ENCODE peak calls at places on chromosomes 12 and 14, in eight cellular contexts. E, I, S, Q, F, A, Z and J are unnamed samples.

GRCh38 chr14:75301666-75302325 is 23.2 kb downstream of the FOS start:
- DNase-seq in F (no peak), Z (no peak), A (peak), S (peak), Q (no peak), I (no peak), E (no peak), J (no peak)

GRCh38 chr14:91496790-91497189 is 13.3 kb downstream of the PPP4R3A start:
- DNase-seq in S (no peak), E (no peak), A (peak), I (no peak), Z (no peak), F (no peak), Q (no peak), J (no peak)

GRCh38 chr12:13234045-13234641 is 37.6 kb downstream of the EMP1 start:
- DNase-seq in E (peak), F (no peak), S (peak), Z (no peak), Q (peak), A (peak), I (peak), J (peak)

GRCh38 chr12:4380332-4380731 is 820 bp upstream of the FGF23 start:
- DNase-seq in I (no peak), A (no peak), Q (no peak), E (no peak), F (no peak), S (no peak), Z (no peak), J (no peak)

GRCh38 chr12:9253464-9253863 is 45.3 kb upstream of the PZP start:
- DNase-seq in Z (no peak), F (no peak), Q (no peak), E (no peak), S (no peak), A (no peak), I (no peak), J (no peak)

GRCh38 chr14:65065719-65066118 is 36.6 kb downstream of the MAX start:
- DNase-seq in I (no peak), Z (no peak), A (no peak), F (no peak), S (no peak), Q (no peak), E (no peak), J (no peak)

GRCh38 chr14:30077946-30078345 is 150.3 kb upstream of the PRKD1 start:
- DNase-seq in I (peak), Q (no peak), A (no peak), S (no peak), E (no peak), Z (no peak), F (no peak), J (no peak)

GRCh38 chr14:87805315-87805723 is 187.7 kb downstream of the GALC start:
- DNase-seq in F (no peak), Z (peak), Q (peak), I (no peak), E (no peak), S (no peak), A (peak), J (peak)

GRCh38 chr14:73258845-73259611 is 21.7 kb downstream of the PAPLN start:
- DNase-seq in F (no peak), E (no peak), Q (no peak), A (no peak), Z (no peak), I (no peak), S (no peak), J (peak)

GRCh38 chr14:39396448-39396847 is 35.8 kb downstream of the FBXO33 start:
- DNase-seq in Z (no peak), E (no peak), S (peak), Q (no peak), F (no peak), I (no peak), A (no peak), J (no peak)

GRCh38 chr14:31884238-31884637 is 192.9 kb upstream of the ARHGAP5 start:
- DNase-seq in I (no peak), Z (no peak), Q (no peak), E (no peak), S (no peak), A (no peak), F (no peak), J (no peak)

GRCh38 chr14:24897793-24898192 is 152.2 kb downstream of the STXBP6 start:
- DNase-seq in Z (no peak), I (no peak), S (no peak), F (no peak), Q (no peak), E (no peak), A (no peak), J (no peak)

GRCh38 chr12:76506149-76506548 is 53.4 kb downstream of the OSBPL8 start:
- DNase-seq in F (no peak), S (no peak), A (no peak), Q (no peak), E (no peak), Z (no peak), I (no peak), J (no peak)

GRCh38 chr14:100666851-100667250 is 59.8 kb upstream of the DLK1 start:
- DNase-seq in Z (no peak), Q (no peak), A (no peak), F (no peak), S (no peak), E (no peak), I (no peak), J (no peak)

GRCh38 chr12:4987076-4987775 is 56.5 kb upstream of the KCNA5 start:
- DNase-seq in Z (no peak), E (no peak), I (no peak), A (peak), Q (no peak), F (no peak), S (no peak), J (no peak)

GRCh38 chr14:51922624-51923023 is 62.2 kb downstream of the GNG2 start:
- DNase-seq in F (no peak), Q (peak), S (no peak), E (no peak), Z (no peak), A (no peak), I (peak), J (no peak)

GRCh38 chr12:48936379-48936979 is 11.2 kb upstream of the FKBP11 start:
- DNase-seq in Q (peak), A (peak), F (peak), I (peak), Z (no peak), S (peak), E (peak), J (peak)

GRCh38 chr12:28933864-28934527 is 215.1 kb upstream of the FAR2 start:
- DNase-seq in F (no peak), Q (no peak), S (no peak), Z (no peak), A (no peak), I (no peak), E (no peak), J (no peak)

GRCh38 chr12:24649634-24650033 is 299.3 kb downstream of the BCAT1 start:
- DNase-seq in Z (no peak), A (no peak), F (no peak), Q (no peak), S (no peak), E (no peak), I (no peak), J (no peak)

GRCh38 chr14:85867450-85867849 is 337.5 kb downstream of the FLRT2 start:
- DNase-seq in S (no peak), A (no peak), F (no peak), E (no peak), I (no peak), Q (no peak), Z (no peak), J (peak)

GRCh38 chr14:54312166-54312801 is 84.5 kb upstream of the CDKN3 start:
- DNase-seq in S (peak), Q (no peak), A (no peak), Z (no peak), I (peak), E (peak), F (no peak), J (no peak)

GRCh38 chr14:72849222-72849621 is 44.7 kb downstream of the DPF3 start:
- DNase-seq in I (no peak), A (no peak), Q (no peak), Z (no peak), F (no peak), S (no peak), E (no peak), J (no peak)

GRCh38 chr12:114750905-114751304 is 66.9 kb upstream of the TBX3 start:
- DNase-seq in S (no peak), F (no peak), E (no peak), A (no peak), Z (no peak), I (no peak), Q (no peak), J (no peak)

GRCh38 chr14:101361451-101362433 is 199.6 kb upstream of the DIO3 start:
- DNase-seq in S (no peak), Q (no peak), F (no peak), E (no peak), I (no peak), A (no peak), Z (no peak), J (no peak)

GRCh38 chr12:128573907-128574306 is 249.9 kb downstream of the SLC15A4 start:
- DNase-seq in E (no peak), F (no peak), Q (no peak), A (no peak), S (no peak), I (no peak), Z (no peak), J (no peak)

GRCh38 chr14:70698288-70698687 is 56.6 kb downstream of the TTC9 start:
- DNase-seq in F (no peak), E (no peak), S (peak), I (peak), Z (peak), A (peak), Q (no peak), J (no peak)

GRCh38 chr12:2339022-2339431 is 286.2 kb downstream of the CACNA1C start:
- DNase-seq in I (peak), S (peak), E (no peak), F (no peak), Q (no peak), Z (no peak), A (peak), J (no peak)

GRCh38 chr12:113757223-113758002 is 208.7 kb downstream of the RBM19 start:
- DNase-seq in F (peak), Q (no peak), E (peak), A (no peak), I (no peak), S (peak), Z (no peak), J (peak)

GRCh38 chr12:130185455-130186100 is 23.3 kb downstream of the FZD10 start:
- DNase-seq in F (no peak), I (no peak), Z (no peak), E (no peak), Q (no peak), S (no peak), A (no peak), J (no peak)

GRCh38 chr12:34346372-34347034 is 324.2 kb downstream of the ALG10 start:
- DNase-seq in E (no peak), Z (no peak), I (no peak), F (no peak), Q (no peak), A (no peak), S (no peak), J (no peak)